ENCODE peak calls at places on chromosomes 3 and 15, in eight cellular contexts. J is pancreas; E is GM10248; N is GM13977; A is CD8-positive, alpha-beta T cell; R is fibroblast of lung; K is HFF-Myc; X is adrenal gland. S is an unnamed sample.

GRCh38 chr15:82709081-82709420 is 624 bp downstream of the AP3B2 start:
- DNase-seq in J (peak; percentile 51), E (no peak), N (no peak), A (no peak), R (peak; percentile 8), K (no peak), X (peak; percentile 48), S (no peak)

GRCh38 chr15:42331235-42331634 is 28.1 kb upstream of the CAPN3 start:
- DNase-seq in J (no peak), E (no peak), N (no peak), A (no peak), R (peak; percentile 27), K (no peak), X (no peak), S (no peak)

GRCh38 chr3:53850895-53851294 is 4.5 kb downstream of the IL17RB start:
- DNase-seq in J (no peak), E (no peak), N (no peak), A (no peak), R (peak; percentile 18), K (peak; percentile 47), X (peak; percentile 84), S (peak; percentile 2)

GRCh38 chr3:25831578-25831977 is 41.7 kb downstream of the OXSM start:
- DNase-seq in J (no peak), E (no peak), N (no peak), A (no peak), R (peak; percentile 36), K (peak; percentile 19), X (no peak), S (no peak)

GRCh38 chr15:25797511-25798206 is 65.5 kb downstream of the ATP10A start:
- DNase-seq in J (no peak), E (no peak), N (no peak), A (no peak), R (no peak), K (no peak), X (no peak), S (no peak)

GRCh38 chr3:114143817-114144216 is 35.0 kb downstream of the DRD3 start:
- DNase-seq in J (no peak), E (no peak), N (no peak), A (no peak), R (peak; percentile 82), K (no peak), X (no peak), S (no peak)

GRCh38 chr15:67089218-67090193 is 24.1 kb downstream of the SMAD3 start:
- DNase-seq in J (no peak), E (no peak), N (no peak), A (no peak), R (peak; percentile 67), K (no peak), X (no peak), S (no peak)

GRCh38 chr3:171459942-171460225 is 321 bp downstream of the TNIK start:
- DNase-seq in J (no peak), E (no peak), N (no peak), A (no peak), R (no peak), K (no peak), X (peak; percentile 54), S (no peak)

GRCh38 chr3:57981483-57982087 is 26.6 kb upstream of the FLNB start:
- DNase-seq in J (no peak), E (no peak), N (no peak), A (no peak), R (no peak), K (no peak), X (no peak), S (no peak)

GRCh38 chr3:82132210-82133069 is 371.0 kb upstream of the GBE1 start:
- DNase-seq in J (no peak), E (no peak), N (no peak), A (no peak), R (no peak), K (no peak), X (no peak), S (no peak)

GRCh38 chr3:172582712-172583111 is 59.5 kb upstream of the TNFSF10 start:
- DNase-seq in J (no peak), E (no peak), N (no peak), A (no peak), R (peak; percentile 47), K (no peak), X (no peak), S (no peak)

GRCh38 chr15:90451215-90451850 is 63.3 kb downstream of the IQGAP1 start:
- DNase-seq in J (no peak), E (no peak), N (no peak), A (no peak), R (peak; percentile 81), K (peak; percentile 71), X (no peak), S (peak; percentile 19)

GRCh38 chr15:62601779-62602540 is 436.9 kb upstream of the C2CD4B start:
- DNase-seq in J (no peak), E (no peak), N (no peak), A (no peak), R (no peak), K (no peak), X (no peak), S (no peak)

GRCh38 chr3:105274958-105275357 is 91.8 kb upstream of the ALCAM start:
- DNase-seq in J (no peak), E (no peak), N (no peak), A (no peak), R (peak; percentile 66), K (no peak), X (no peak), S (peak; percentile 40)

GRCh38 chr3:135706758-135707375 is 258.7 kb upstream of the PPP2R3A start:
- DNase-seq in J (no peak), E (no peak), N (no peak), A (no peak), R (peak; percentile 3), K (no peak), X (peak; percentile 54), S (no peak)

GRCh38 chr3:136334209-136334608 is 84.1 kb downstream of the PCCB start:
- DNase-seq in J (no peak), E (no peak), N (no peak), A (no peak), R (peak; percentile 73), K (peak; percentile 25), X (no peak), S (no peak)

GRCh38 chr15:29095746-29096145 is 173.9 kb downstream of the NSMCE3 start:
- DNase-seq in J (no peak), E (no peak), N (no peak), A (no peak), R (no peak), K (no peak), X (no peak), S (no peak)

GRCh38 chr3:24195504-24196230 is 250.6 kb downstream of the NR1D2 start:
- DNase-seq in J (no peak), E (no peak), N (no peak), A (no peak), R (no peak), K (no peak), X (no peak), S (no peak)
- TF ChIP-seq CTCF in J (no peak), E (no peak), N (no peak), A (no peak), R (no peak), K (no peak), X (no peak), S (no peak)

GRCh38 chr15:22979699-22980188 is 424 bp downstream of the CYFIP1 start:
- DNase-seq in J (peak; percentile 73), E (peak; percentile 55), N (peak; percentile 66), A (no peak), R (peak; percentile 36), K (no peak), X (no peak), S (no peak)

GRCh38 chr15:22980189-22981136 is at the start of gene CYFIP1:
- DNase-seq in J (peak; percentile 96), E (peak; percentile 88), N (peak; percentile 90), A (no peak), R (peak; percentile 88), K (no peak), X (peak; percentile 85), S (peak; percentile 58)

GRCh38 chr15:22978691-22979068 is 1.5 kb downstream of the CYFIP1 start:
- DNase-seq in J (no peak), E (no peak), N (no peak), A (no peak), R (no peak), K (no peak), X (no peak), S (no peak)

GRCh38 chr15:22981336-22981840 is 1.2 kb upstream of the CYFIP1 start:
- DNase-seq in J (no peak), E (no peak), N (no peak), A (no peak), R (no peak), K (no peak), X (no peak), S (no peak)

GRCh38 chr15:22979069-22979698 is 984 bp downstream of the CYFIP1 start:
- DNase-seq in J (peak; percentile 87), E (peak; percentile 68), N (peak; percentile 69), A (no peak), R (peak; percentile 59), K (no peak), X (peak; percentile 71), S (no peak)
- TF ChIP-seq CTCF in J (no peak), E (no peak), N (no peak), A (no peak), R (no peak), K (no peak), X (no peak), S (no peak)

GRCh38 chr3:24474862-24475261 is 19.8 kb downstream of the THRB start:
- DNase-seq in J (no peak), E (no peak), N (no peak), A (no peak), R (no peak), K (no peak), X (no peak), S (no peak)

GRCh38 chr3:24471480-24471879 is 23.2 kb downstream of the THRB start:
- DNase-seq in J (no peak), E (no peak), N (no peak), A (no peak), R (no peak), K (no peak), X (no peak), S (no peak)

GRCh38 chr3:24470277-24470676 is 24.4 kb downstream of the THRB start:
- DNase-seq in J (no peak), E (no peak), N (no peak), A (no peak), R (no peak), K (no peak), X (no peak), S (no peak)

GRCh38 chr3:24475945-24476344 is 18.7 kb downstream of the THRB start:
- DNase-seq in J (no peak), E (no peak), N (no peak), A (no peak), R (no peak), K (no peak), X (no peak), S (no peak)

DNA sequence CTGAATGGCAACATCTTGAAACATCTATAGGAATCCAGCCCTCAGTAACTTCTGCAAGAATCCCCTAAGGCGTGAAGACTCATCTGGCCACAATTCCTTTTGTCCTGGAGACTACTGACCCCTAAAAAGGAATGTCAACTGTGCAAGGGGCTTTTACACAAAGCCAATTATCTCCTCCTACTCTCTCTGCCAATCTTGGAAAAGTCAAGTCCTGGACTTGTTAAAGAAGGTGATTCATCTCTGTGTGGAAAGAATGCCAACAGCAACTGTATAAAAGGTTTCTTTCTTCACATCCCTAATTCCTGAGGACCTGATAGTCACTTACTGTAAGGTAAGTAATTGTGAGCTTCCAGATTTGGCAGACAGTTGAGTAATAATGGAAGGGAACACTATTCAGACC is 22.3 kb downstream of the THRB start:
- DNase-seq in J (no peak), E (no peak), N (no peak), A (no peak), R (peak; percentile 29), K (no peak), X (no peak), S (no peak)
- TF ChIP-seq CTCF in J (no peak), E (no peak), N (no peak), A (no peak), R (no peak), K (no peak), X (no peak), S (no peak)

GRCh38 chr15:58611731-58612676 is 137.5 kb downstream of the ADAM10 start:
- DNase-seq in J (no peak), E (no peak), N (no peak), A (no peak), R (peak; percentile 8), K (no peak), X (no peak), S (no peak)
- TF ChIP-seq CTCF in J (no peak), E (no peak), N (no peak), A (no peak), R (no peak), K (no peak), X (no peak), S (no peak)

S was measured in AG09319.